ENCODE peak calls at places on chromosome 17, in nine cellular contexts. G is colonic mucosa, T is GM23338, W is tibial artery, X is right lobe of liver, N is esophagus squamous epithelium, H is sigmoid colon, V is cardiac muscle cell, D is testis. Z is an unnamed sample.
A peak's percentile ranks its signal among the peaks of the same experiment; 100 is the strongest.

GRCh38 chr17:63843387-63844292 is 1.2 kb upstream of the SMARCD2 start:
- DNase-seq in G (no peak), T (no peak), W (peak; percentile 88), X (no peak), N (no peak), H (peak; percentile 89), V (no peak), D (peak; percentile 69), Z (no peak)

GRCh38 chr17:16294560-16294959 is 58.7 kb downstream of the CENPV start:
- DNase-seq in G (no peak), T (no peak), W (no peak), X (no peak), N (no peak), H (no peak), V (no peak), D (no peak), Z (no peak)

GRCh38 chr17:38705803-38706624 is 941 bp downstream of the MLLT6 start:
- DNase-seq in G (peak; percentile 75), T (peak; percentile 80), W (peak; percentile 87), X (no peak), N (no peak), H (peak; percentile 87), V (peak; percentile 43), D (peak; percentile 73), Z (peak; percentile 76)

GRCh38 chr17:699350-699749 is 15.3 kb downstream of the VPS53 start:
- DNase-seq in G (no peak), T (no peak), W (no peak), X (no peak), N (no peak), H (no peak), V (peak; percentile 43), D (no peak), Z (no peak)

GRCh38 chr17:63369233-63369632 is 76.9 kb downstream of the CYB561 start:
- DNase-seq in G (no peak), T (no peak), W (no peak), X (no peak), N (no peak), H (no peak), V (no peak), D (no peak), Z (no peak)

GRCh38 chr17:59353936-59354755 is 22.7 kb downstream of the YPEL2 start:
- DNase-seq in G (no peak), T (peak; percentile 60), W (no peak), X (no peak), N (no peak), H (no peak), V (no peak), D (no peak), Z (no peak)

GRCh38 chr17:2990396-2990795 is 73.0 kb downstream of the OR1D5 start:
- DNase-seq in G (no peak), T (no peak), W (no peak), X (no peak), N (no peak), H (peak; percentile 59), V (no peak), D (no peak), Z (peak; percentile 46)

GRCh38 chr17:57861000-57861736 is 11.3 kb upstream of the MRPS23 start:
- DNase-seq in G (peak; percentile 86), T (peak; percentile 75), W (peak; percentile 88), X (peak; percentile 50), N (peak; percentile 35), H (peak; percentile 85), V (no peak), D (peak; percentile 72), Z (peak; percentile 82)

GRCh38 chr17:3033741-3034577 is 29.4 kb downstream of the OR1D5 start:
- DNase-seq in G (no peak), T (no peak), W (peak; percentile 56), X (no peak), N (no peak), H (no peak), V (no peak), D (no peak), Z (peak; percentile 53)

GRCh38 chr17:74180336-74180735 is 23.1 kb upstream of the RPL38 start:
- DNase-seq in G (no peak), T (no peak), W (no peak), X (no peak), N (no peak), H (no peak), V (peak; percentile 44), D (no peak), Z (no peak)

GRCh38 chr17:610285-610684 is 104.4 kb downstream of the VPS53 start:
- DNase-seq in G (no peak), T (no peak), W (no peak), X (no peak), N (no peak), H (no peak), V (no peak), D (no peak), Z (no peak)

GRCh38 chr17:39822051-39822450 is 42.1 kb downstream of the IKZF3 start:
- DNase-seq in G (no peak), T (no peak), W (no peak), X (no peak), N (no peak), H (no peak), V (no peak), D (no peak), Z (no peak)

GRCh38 chr17:8186787-8187516 is 3.0 kb downstream of the BORCS6 start:
- DNase-seq in G (peak; percentile 94), T (peak; percentile 94), W (peak; percentile 97), X (peak; percentile 90), N (no peak), H (peak; percentile 98), V (peak; percentile 91), D (peak; percentile 97), Z (peak; percentile 92)

GRCh38 chr17:5513610-5514009 is 27.2 kb downstream of the MIS12 start:
- DNase-seq in G (no peak), T (peak; percentile 38), W (no peak), X (no peak), N (no peak), H (no peak), V (no peak), D (no peak), Z (no peak)

DNA sequence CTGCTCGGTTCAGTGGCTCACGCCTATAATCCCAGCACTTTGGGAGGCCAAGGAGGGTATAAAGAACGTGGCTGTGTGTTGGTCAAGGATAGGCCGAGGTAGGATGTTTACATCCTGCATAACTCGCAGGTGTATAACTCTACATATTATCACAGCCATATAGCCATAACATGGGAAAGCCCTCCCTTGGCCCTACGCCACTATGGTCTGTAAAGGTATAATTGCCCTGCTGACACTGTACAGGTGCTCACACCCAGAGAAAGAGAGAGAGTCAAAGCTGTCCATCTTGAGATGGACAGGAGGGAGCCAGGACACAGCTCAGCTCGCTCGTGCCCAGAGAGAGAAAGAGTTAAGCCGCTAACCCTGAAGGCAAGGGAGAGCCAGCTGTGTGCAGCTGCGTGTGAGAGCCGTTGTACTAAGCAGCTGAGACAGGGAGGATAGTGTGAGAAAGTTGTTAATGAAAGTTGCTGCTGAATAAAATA is 30.4 kb upstream of the DHX8 start:
- DNase-seq in G (peak; percentile 88), T (no peak), W (no peak), X (no peak), N (no peak), H (peak; percentile 83), V (no peak), D (peak; percentile 28), Z (no peak)
- H3K27ac ChIP-seq in G (peak overlapping the region; percentile 16), T (no peak overlapping the region), W (no peak overlapping the region), X (no peak overlapping the region), N (no peak overlapping the region), H (no peak overlapping the region), V (no peak overlapping the region), D (no peak overlapping the region), Z (no peak overlapping the region)

GRCh38 chr17:78735832-78736525 is 46.1 kb downstream of the CYTH1 start:
- DNase-seq in G (peak; percentile 73), T (no peak), W (no peak), X (no peak), N (no peak), H (no peak), V (no peak), D (no peak), Z (no peak)
- H3K4me1 ChIP-seq in G (peaks cover 5% of the 10 kb centered on the region), T (peaks cover 7% of the 10 kb centered on the region), W (peaks cover 30% of the 10 kb centered on the region), X (no peaks in the 10 kb centered on the region), N (peaks cover 37% of the 10 kb centered on the region), H (peaks cover 39% of the 10 kb centered on the region), V (peaks cover 37% of the 10 kb centered on the region), D (peaks cover 17% of the 10 kb centered on the region), Z (peaks cover 50% of the 10 kb centered on the region)

GRCh38 chr17:77045441-77046041 is 95.2 kb upstream of the SEC14L1 start:
- DNase-seq in G (no peak), T (no peak), W (no peak), X (no peak), N (no peak), H (no peak), V (no peak), D (no peak), Z (no peak)

GRCh38 chr17:77054926-77055325 is 85.8 kb upstream of the SEC14L1 start:
- DNase-seq in G (no peak), T (no peak), W (no peak), X (no peak), N (no peak), H (no peak), V (no peak), D (no peak), Z (no peak)

DNA sequence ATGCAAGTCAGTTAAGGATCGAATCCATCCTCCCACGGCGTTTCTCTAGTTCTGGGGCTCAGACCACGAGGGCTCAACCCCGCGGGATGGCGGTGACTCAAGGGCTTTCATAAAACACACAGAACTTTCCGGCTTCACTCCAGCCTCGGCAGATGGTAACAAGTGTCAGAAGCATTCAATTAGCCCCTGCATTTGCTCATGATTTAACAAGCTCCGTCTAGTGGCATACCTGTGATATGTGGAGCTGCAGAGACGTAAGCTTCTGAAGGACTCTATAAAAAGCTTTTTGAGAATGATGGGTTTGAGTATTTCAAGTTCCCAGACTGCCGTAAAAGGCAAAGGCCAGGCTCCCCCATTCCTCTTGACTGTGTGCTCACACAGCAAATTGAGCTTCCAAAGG is 91.3 kb upstream of the SEC14L1 start:
- DNase-seq in G (no peak), T (no peak), W (no peak), X (no peak), N (no peak), H (no peak), V (peak; percentile 64), D (no peak), Z (no peak)
- TF ChIP-seq CTCF in G (no peak), T (no peak), W (no peak), X (no peak), N (no peak), H (no peak), V (no peak), D (no peak), Z (no peak)

DNA sequence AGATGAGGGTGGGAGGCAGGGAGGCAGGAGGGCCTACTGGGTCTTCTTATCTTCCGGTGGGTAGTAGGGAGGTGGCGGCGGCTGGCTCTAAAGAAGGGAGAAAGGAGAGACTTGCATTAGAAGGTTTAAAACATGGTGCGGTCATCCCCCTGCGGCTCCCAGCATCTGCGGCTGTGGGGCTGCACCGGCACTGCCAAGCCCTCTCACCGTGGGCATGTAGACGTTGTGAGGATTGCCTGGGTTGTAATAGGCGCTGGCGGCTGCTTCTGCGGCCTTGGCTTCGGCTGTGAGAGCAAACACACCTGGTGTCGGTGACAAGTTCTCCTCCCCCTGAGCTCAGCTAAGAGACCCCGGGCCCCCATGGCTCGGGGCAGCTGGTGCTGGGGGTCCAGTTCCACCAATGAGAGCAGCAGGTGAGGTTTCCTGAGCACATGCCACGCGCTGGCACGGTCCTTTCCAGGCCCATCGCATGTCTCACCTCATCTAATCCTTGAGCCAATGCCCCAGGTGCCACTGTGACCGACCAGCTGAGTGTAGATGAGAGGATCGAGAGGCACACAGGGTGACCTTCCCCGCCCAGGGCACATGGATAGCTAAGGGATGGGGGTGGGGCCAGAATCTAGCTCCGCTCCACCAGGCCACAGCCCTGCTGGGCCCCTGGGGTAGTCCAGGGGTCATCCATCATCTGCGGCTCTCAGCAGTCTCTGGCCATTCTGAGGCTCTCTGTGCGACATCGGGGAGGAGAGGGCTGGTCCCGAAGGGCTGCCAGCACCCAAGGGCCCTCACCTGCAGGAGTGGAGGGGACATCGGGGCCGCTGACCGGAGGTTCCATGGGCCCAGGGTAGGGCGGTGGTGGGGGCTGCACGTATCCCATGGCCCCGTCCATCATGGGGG is 2.7 kb upstream of the UNC13D start:
- DNase-seq in G (no peak), T (no peak), W (no peak), X (no peak), N (no peak), H (peak; percentile 69), V (peak; percentile 44), D (no peak), Z (no peak)
- H3K27ac ChIP-seq in G (peak overlapping the region; percentile 72), T (no peak overlapping the region), W (peak overlapping the region; percentile 86), X (no peak overlapping the region), N (peak overlapping the region; percentile 90), H (peak overlapping the region; percentile 68), V (peak overlapping the region; percentile 59), D (peak overlapping the region; percentile 79), Z (peak overlapping the region; percentile 90)